ENCODE peak calls at places on chromosome 17, in nine cellular contexts. S is fibroblast of pulmonary artery; M is neural progenitor cell; Z is MG63; L is Peyer's patch; T is HAP-1; Q is ovary; V is aorta; E is CD4-positive, CD25-positive, alpha-beta regulatory T cell. Y is an unnamed sample.

GRCh38 chr17:7080445-7081041 is 492 bp upstream of the CLEC10A start:
- DNase-seq in S (no peak), M (no peak), Z (peak), L (no peak), T (no peak), Q (no peak), V (peak), E (no peak), Y (no peak)

GRCh38 chr17:26807024-26807423 is 486.9 kb upstream of the WSB1 start:
- DNase-seq in S (no peak), M (no peak), Z (no peak), L (no peak), T (no peak), Q (no peak), V (no peak), E (no peak), Y (no peak)

GRCh38 chr17:81000631-81001357 is 9.2 kb downstream of the CHMP6 start:
- DNase-seq in S (no peak), M (no peak), Z (no peak), L (no peak), T (no peak), Q (no peak), V (no peak), E (no peak), Y (no peak)

GRCh38 chr17:7844292-7845154 is 10.3 kb upstream of the TMEM88 start:
- DNase-seq in S (peak), M (peak), Z (peak), L (peak), T (peak), Q (peak), V (peak), E (peak), Y (peak)

GRCh38 chr17:39605492-39606433 is 2.0 kb downstream of the NEUROD2 start:
- DNase-seq in S (no peak), M (peak), Z (no peak), L (no peak), T (no peak), Q (no peak), V (no peak), E (no peak), Y (no peak)

GRCh38 chr17:67068999-67069398 is 24.6 kb downstream of the CACNG1 start:
- DNase-seq in S (no peak), M (no peak), Z (no peak), L (no peak), T (no peak), Q (no peak), V (no peak), E (no peak), Y (no peak)

GRCh38 chr17:7446669-7447068 is 1.8 kb downstream of the CHRNB1 start:
- DNase-seq in S (no peak), M (peak), Z (no peak), L (no peak), T (no peak), Q (no peak), V (no peak), E (no peak), Y (no peak)

GRCh38 chr17:79915850-79916430 is 76.7 kb upstream of the CBX4 start:
- DNase-seq in S (peak), M (peak), Z (peak), L (peak), T (peak), Q (peak), V (peak), E (peak), Y (no peak)

GRCh38 chr17:28112199-28112995 is 69.9 kb downstream of the NLK start:
- DNase-seq in S (peak), M (no peak), Z (peak), L (no peak), T (peak), Q (no peak), V (no peak), E (no peak), Y (no peak)

GRCh38 chr17:49898547-49899490 is 51.0 kb upstream of the TAC4 start:
- DNase-seq in S (peak), M (peak), Z (peak), L (no peak), T (no peak), Q (no peak), V (no peak), E (no peak), Y (no peak)

GRCh38 chr17:74815671-74816370 is 39.7 kb upstream of the NAT9 start:
- DNase-seq in S (no peak), M (peak), Z (no peak), L (no peak), T (peak), Q (no peak), V (no peak), E (no peak), Y (no peak)

GRCh38 chr17:16261049-16261448 is 44.0 kb downstream of the PIGL start:
- DNase-seq in S (no peak), M (no peak), Z (no peak), L (no peak), T (no peak), Q (no peak), V (no peak), E (no peak), Y (no peak)

GRCh38 chr17:43398724-43399595 is at the start of gene ARL4D:
- DNase-seq in S (peak), M (peak), Z (peak), L (peak), T (peak), Q (peak), V (peak), E (peak), Y (no peak)

GRCh38 chr17:7260151-7260550 is 2.1 kb downstream of the CLDN7 start:
- DNase-seq in S (no peak), M (no peak), Z (no peak), L (no peak), T (no peak), Q (no peak), V (no peak), E (no peak), Y (no peak)

GRCh38 chr17:8806206-8807069 is 7.3 kb upstream of the MFSD6L start:
- DNase-seq in S (no peak), M (no peak), Z (no peak), L (peak), T (no peak), Q (no peak), V (no peak), E (no peak), Y (no peak)

GRCh38 chr17:66739553-66739952 is 95.4 kb upstream of the CACNG5 start:
- DNase-seq in S (no peak), M (no peak), Z (no peak), L (no peak), T (no peak), Q (no peak), V (no peak), E (no peak), Y (no peak)

GRCh38 chr17:81867952-81868673 is 3.0 kb downstream of the ARHGDIA start:
- DNase-seq in S (no peak), M (no peak), Z (peak), L (no peak), T (peak), Q (peak), V (no peak), E (no peak), Y (no peak)

GRCh38 chr17:79948406-79948917 is 87.2 kb downstream of the TBC1D16 start:
- DNase-seq in S (no peak), M (no peak), Z (no peak), L (peak), T (peak), Q (no peak), V (no peak), E (no peak), Y (no peak)

GRCh38 chr17:35432176-35433074 is at the start of gene SLFN12:
- DNase-seq in S (peak), M (peak), Z (peak), L (peak), T (peak), Q (peak), V (no peak), E (peak), Y (peak)

GRCh38 chr17:36943250-36944220 is 5.2 kb upstream of the AATF start:
- DNase-seq in S (no peak), M (peak), Z (no peak), L (no peak), T (no peak), Q (no peak), V (no peak), E (no peak), Y (no peak)

GRCh38 chr17:74396567-74396966 is 29.3 kb downstream of the GPR142 start:
- DNase-seq in S (no peak), M (no peak), Z (no peak), L (no peak), T (no peak), Q (no peak), V (no peak), E (no peak), Y (no peak)

GRCh38 chr17:66717680-66718079 is 117.2 kb upstream of the CACNG5 start:
- DNase-seq in S (no peak), M (no peak), Z (no peak), L (no peak), T (no peak), Q (no peak), V (no peak), E (no peak), Y (no peak)

GRCh38 chr17:66462010-66462409 is 159.6 kb downstream of the PRKCA start:
- DNase-seq in S (no peak), M (no peak), Z (no peak), L (no peak), T (no peak), Q (no peak), V (no peak), E (no peak), Y (no peak)

GRCh38 chr17:67017895-67018294 is 26.5 kb upstream of the CACNG1 start:
- DNase-seq in S (no peak), M (no peak), Z (no peak), L (no peak), T (no peak), Q (no peak), V (no peak), E (no peak), Y (no peak)

GRCh38 chr17:39611441-39612112 is 3.9 kb upstream of the NEUROD2 start:
- DNase-seq in S (no peak), M (no peak), Z (no peak), L (no peak), T (no peak), Q (no peak), V (no peak), E (no peak), Y (no peak)

GRCh38 chr17:5203908-5204294 is 12.2 kb upstream of the ZNF594 start:
- DNase-seq in S (peak), M (no peak), Z (no peak), L (no peak), T (no peak), Q (no peak), V (no peak), E (no peak), Y (peak)

GRCh38 chr17:40561294-40561870 is 3.9 kb downstream of the CCR7 start:
- DNase-seq in S (no peak), M (no peak), Z (no peak), L (no peak), T (no peak), Q (no peak), V (peak), E (no peak), Y (no peak)

GRCh38 chr17:71899317-71899716 is 221.5 kb upstream of the SOX9 start:
- DNase-seq in S (peak), M (no peak), Z (no peak), L (no peak), T (no peak), Q (no peak), V (no peak), E (no peak), Y (no peak)

DNA sequence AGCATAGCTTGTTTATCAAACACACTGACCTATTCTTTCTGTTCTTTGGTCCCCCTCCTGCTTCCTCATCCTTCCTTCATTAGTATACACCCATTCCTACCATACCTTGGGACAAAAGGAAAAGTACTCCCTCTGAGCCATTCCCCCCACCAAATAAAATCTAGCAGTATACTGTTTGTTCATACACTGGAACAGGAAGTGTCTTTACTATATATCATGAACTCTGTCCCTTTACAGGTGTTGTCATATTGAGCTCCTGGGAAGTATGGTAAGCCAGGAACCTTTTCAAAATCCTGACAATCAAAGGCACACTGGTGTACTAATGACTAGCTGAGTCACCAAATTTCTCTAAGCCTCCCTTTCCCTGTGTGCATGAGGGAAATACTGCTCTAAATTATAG is 37.4 kb upstream of the NUFIP2 start:
- DNase-seq in S (no peak), M (no peak), Z (no peak), L (no peak), T (no peak), Q (no peak), V (no peak), E (no peak), Y (no peak)
- H3K4me3 ChIP-seq in S (no peak), M (no peak), Z (no peak), L (no peak), T (no peak), Q (no peak), V (no peak), E (no peak), Y (no peak)

DNA sequence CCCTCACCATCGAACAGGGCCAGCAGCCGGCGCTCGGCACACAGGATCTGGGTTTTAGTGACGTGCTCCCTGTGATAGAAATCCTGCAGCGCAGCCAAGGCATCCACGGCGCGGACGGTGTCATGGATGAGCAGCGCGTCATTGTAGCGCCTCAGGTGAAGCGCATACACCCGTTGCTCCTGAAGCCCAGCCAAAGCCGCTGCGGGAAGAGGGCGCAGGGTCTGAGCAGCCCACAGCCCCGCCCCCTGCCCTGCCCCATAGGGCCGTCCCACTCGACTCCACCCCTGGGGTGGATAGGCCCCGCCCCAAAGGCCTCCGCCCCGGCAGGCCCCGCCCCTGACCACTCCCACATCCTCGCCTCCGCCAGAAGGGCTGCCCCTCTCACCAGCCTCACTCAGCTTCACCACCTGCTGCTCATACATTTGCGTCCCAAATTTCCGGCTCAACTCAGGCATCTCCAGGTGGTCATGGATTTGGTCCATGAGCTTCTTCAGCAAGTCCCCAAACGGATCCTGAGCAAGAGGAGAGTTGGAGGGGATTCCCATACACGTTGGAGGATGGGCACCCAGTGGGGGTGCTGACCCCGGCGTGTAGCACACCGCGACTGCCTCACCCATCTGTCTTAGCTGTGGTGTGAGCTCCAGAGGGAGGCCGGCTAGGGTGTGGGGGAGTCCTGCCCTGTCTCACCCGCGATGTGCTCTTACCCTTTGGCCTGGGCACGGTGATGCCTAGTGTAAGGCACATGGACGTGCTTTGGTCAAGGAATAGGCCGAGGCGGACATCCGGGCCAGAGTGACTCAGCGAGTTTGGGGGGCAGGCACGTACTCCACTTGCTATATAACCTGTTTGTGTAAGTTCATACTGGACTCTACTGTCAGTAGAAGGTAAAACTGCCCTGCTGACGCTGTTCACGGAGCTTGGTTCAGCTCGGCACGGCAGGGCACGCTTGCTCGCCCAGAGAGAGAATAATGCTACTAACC is 4.6 kb downstream of the DHX58 start:
- DNase-seq in S (peak), M (peak), Z (peak), L (peak), T (peak), Q (no peak), V (peak), E (peak), Y (no peak)
- H3K4me3 ChIP-seq in S (peak), M (peak), Z (no peak), L (peak), T (no peak), Q (peak), V (no peak), E (no peak), Y (peak)

GRCh38 chr17:61429274-61429673 is 22.9 kb upstream of the TBX4 start:
- DNase-seq in S (no peak), M (no peak), Z (no peak), L (no peak), T (no peak), Q (no peak), V (no peak), E (no peak), Y (no peak)

GRCh38 chr17:61423967-61424649 is 24.5 kb downstream of the TBX2 start:
- DNase-seq in S (no peak), M (no peak), Z (no peak), L (no peak), T (no peak), Q (no peak), V (no peak), E (no peak), Y (no peak)

GRCh38 chr17:61426482-61427304 is 25.5 kb upstream of the TBX4 start:
- DNase-seq in S (no peak), M (no peak), Z (peak), L (no peak), T (no peak), Q (no peak), V (no peak), E (no peak), Y (no peak)

GRCh38 chr17:61425682-61426481 is 26.2 kb downstream of the TBX2 start:
- DNase-seq in S (no peak), M (peak), Z (peak), L (no peak), T (peak), Q (no peak), V (no peak), E (no peak), Y (no peak)

GRCh38 chr17:61427567-61427966 is 24.7 kb upstream of the TBX4 start:
- DNase-seq in S (no peak), M (no peak), Z (no peak), L (no peak), T (no peak), Q (no peak), V (no peak), E (no peak), Y (no peak)
- H3K4me3 ChIP-seq in S (no peak), M (no peak), Z (no peak), L (no peak), T (no peak), Q (no peak), V (no peak), E (no peak), Y (no peak)

DNA sequence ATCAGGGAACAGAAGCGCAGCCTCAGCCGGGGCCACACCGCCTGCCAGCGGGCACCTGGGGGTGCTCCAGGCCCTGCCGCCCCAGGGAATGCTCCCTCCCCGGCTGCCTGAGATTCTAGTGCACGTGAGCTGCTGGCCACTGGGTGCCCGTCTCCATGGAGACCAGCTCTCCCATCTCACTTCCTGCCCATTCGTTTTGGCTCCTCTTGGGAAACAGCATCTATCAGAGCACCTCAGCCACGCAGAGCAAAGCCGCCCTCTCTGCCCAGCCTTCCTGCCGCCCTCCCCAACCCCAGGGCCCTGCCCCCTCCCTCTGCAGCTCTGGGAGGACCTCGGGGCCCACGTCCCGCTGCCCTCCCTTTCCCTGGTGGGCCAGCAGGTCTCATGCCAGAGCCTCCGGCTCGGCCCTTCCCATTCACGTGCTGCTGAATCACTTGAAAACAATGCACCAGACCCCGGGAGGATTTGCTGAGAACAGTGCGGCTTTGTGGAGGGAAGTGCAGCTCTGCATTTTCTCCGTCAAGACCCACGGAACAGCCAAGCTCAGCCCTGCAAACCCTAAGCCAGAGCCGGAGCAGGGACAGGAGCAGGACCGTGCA is 19.4 kb downstream of the CEP295NL start:
- DNase-seq in S (peak), M (peak), Z (peak), L (peak), T (peak), Q (peak), V (peak), E (no peak), Y (peak)
- H3K4me3 ChIP-seq in S (peak), M (peak), Z (peak), L (peak), T (no peak), Q (peak), V (no peak), E (no peak), Y (peak)

DNA sequence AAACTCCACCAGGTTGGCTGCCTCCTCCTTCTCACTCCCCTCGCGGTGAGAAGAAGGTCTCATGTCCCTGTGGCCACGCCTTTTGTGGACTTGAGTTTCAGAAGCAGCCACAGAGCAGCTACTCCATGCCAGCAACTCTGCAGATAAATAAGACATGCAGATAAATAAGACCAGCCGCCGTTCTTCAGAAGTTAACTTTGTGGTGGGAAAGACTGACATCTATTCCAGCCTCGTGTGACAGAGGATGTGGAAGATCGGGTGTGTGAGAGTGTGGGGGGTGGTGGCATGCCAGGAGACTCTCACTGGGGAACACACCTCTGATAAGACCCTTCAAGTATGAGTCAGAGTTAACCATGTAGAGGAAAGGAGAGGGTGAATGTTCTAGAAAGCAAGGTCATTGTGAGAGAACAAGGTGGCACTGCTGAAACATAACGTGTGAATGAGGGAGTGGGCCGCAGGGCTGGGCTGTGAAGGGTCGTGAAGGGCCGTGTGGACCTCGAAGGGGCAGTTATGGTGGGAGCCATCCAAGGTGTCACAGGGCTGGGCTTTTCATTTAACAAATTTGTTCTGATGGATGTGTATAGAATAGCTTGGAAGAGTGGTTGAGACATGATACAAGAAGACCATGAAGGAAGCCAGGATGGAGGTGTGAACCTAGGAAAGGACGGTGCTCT is 850 bp downstream of the SPACA3 start:
- DNase-seq in S (no peak), M (no peak), Z (no peak), L (no peak), T (no peak), Q (no peak), V (no peak), E (no peak), Y (no peak)
- H3K4me3 ChIP-seq in S (no peak), M (no peak), Z (no peak), L (no peak), T (no peak), Q (no peak), V (no peak), E (no peak), Y (no peak)